ENCODE peak calls at places on chromosomes 5 and 9, in four cellular contexts. One of them, this sample, is unnamed.
A peak's percentile ranks its signal among the peaks of the same experiment; 100 is the strongest.

GRCh38 chr5:142145106-142145900 is 36.7 kb downstream of the NDFIP1 start:
- DNase-seq in activated CD4-positive, alpha-beta T cell treated with anti-CD3 and anti-CD28 coated beads, Interleukin-2, amount 50 U/mL, for 4 hours: peak; percentile 65
- DNase-seq in left cardiac atrium: peak; percentile 68
- DNase-seq in midbrain: peak; percentile 57
- DNase-seq in this sample: no peak

GRCh38 chr5:98816574-98817222 is 43.2 kb downstream of the RGMB start:
- DNase-seq in left cardiac atrium: peak; percentile 41
- DNase-seq in midbrain: no peak
- DNase-seq in activated CD4-positive, alpha-beta T cell treated with anti-CD3 and anti-CD28 coated beads, Interleukin-2, amount 50 U/mL, for 4 hours: no peak
- DNase-seq in this sample: no peak

GRCh38 chr5:127899214-127899610 is 184.4 kb upstream of the SLC12A2 start:
- DNase-seq in activated CD4-positive, alpha-beta T cell treated with anti-CD3 and anti-CD28 coated beads, Interleukin-2, amount 50 U/mL, for 4 hours: no peak
- DNase-seq in left cardiac atrium: no peak
- DNase-seq in midbrain: no peak
- DNase-seq in this sample: no peak

GRCh38 chr9:124884376-124884775 is 22.4 kb downstream of the ARPC5L start:
- DNase-seq in left cardiac atrium: no peak
- DNase-seq in activated CD4-positive, alpha-beta T cell treated with anti-CD3 and anti-CD28 coated beads, Interleukin-2, amount 50 U/mL, for 4 hours: no peak
- DNase-seq in midbrain: no peak
- DNase-seq in this sample: no peak

GRCh38 chr5:94362857-94363256 is 255.5 kb downstream of the KIAA0825 start:
- DNase-seq in activated CD4-positive, alpha-beta T cell treated with anti-CD3 and anti-CD28 coated beads, Interleukin-2, amount 50 U/mL, for 4 hours: no peak
- DNase-seq in left cardiac atrium: no peak
- DNase-seq in midbrain: no peak
- DNase-seq in this sample: no peak

GRCh38 chr9:37994639-37995347 is 74.2 kb downstream of the SHB start:
- DNase-seq in midbrain: peak; percentile 94
- DNase-seq in activated CD4-positive, alpha-beta T cell treated with anti-CD3 and anti-CD28 coated beads, Interleukin-2, amount 50 U/mL, for 4 hours: no peak
- DNase-seq in left cardiac atrium: peak; percentile 86
- DNase-seq in this sample: no peak

GRCh38 chr9:123033864-123034598 is 564 bp downstream of the GPR21 start:
- DNase-seq in midbrain: peak; percentile 17
- DNase-seq in activated CD4-positive, alpha-beta T cell treated with anti-CD3 and anti-CD28 coated beads, Interleukin-2, amount 50 U/mL, for 4 hours: no peak
- DNase-seq in left cardiac atrium: no peak
- DNase-seq in this sample: no peak

GRCh38 chr9:96453625-96454024 is 3.7 kb downstream of the HABP4 start:
- DNase-seq in left cardiac atrium: no peak
- DNase-seq in activated CD4-positive, alpha-beta T cell treated with anti-CD3 and anti-CD28 coated beads, Interleukin-2, amount 50 U/mL, for 4 hours: peak; percentile 3
- DNase-seq in midbrain: peak; percentile 78
- DNase-seq in this sample: no peak

GRCh38 chr9:78439192-78439865 is 142.4 kb downstream of the PSAT1 start:
- DNase-seq in left cardiac atrium: peak; percentile 75
- DNase-seq in midbrain: peak; percentile 93
- DNase-seq in activated CD4-positive, alpha-beta T cell treated with anti-CD3 and anti-CD28 coated beads, Interleukin-2, amount 50 U/mL, for 4 hours: peak; percentile 48
- DNase-seq in this sample: no peak

GRCh38 chr5:44389410-44389879 is at the start of gene FGF10:
- DNase-seq in midbrain: no peak
- DNase-seq in left cardiac atrium: peak; percentile 27
- DNase-seq in activated CD4-positive, alpha-beta T cell treated with anti-CD3 and anti-CD28 coated beads, Interleukin-2, amount 50 U/mL, for 4 hours: no peak
- DNase-seq in this sample: no peak

GRCh38 chr9:89777544-89777943 is 172.7 kb downstream of the GADD45G start:
- DNase-seq in midbrain: no peak
- DNase-seq in left cardiac atrium: no peak
- DNase-seq in activated CD4-positive, alpha-beta T cell treated with anti-CD3 and anti-CD28 coated beads, Interleukin-2, amount 50 U/mL, for 4 hours: no peak
- DNase-seq in this sample: no peak

GRCh38 chr5:7869474-7870136 is 657 bp downstream of the MTRR start:
- DNase-seq in midbrain: no peak
- DNase-seq in activated CD4-positive, alpha-beta T cell treated with anti-CD3 and anti-CD28 coated beads, Interleukin-2, amount 50 U/mL, for 4 hours: no peak
- DNase-seq in left cardiac atrium: no peak
- DNase-seq in this sample: no peak

This sample was measured in chondrocyte.